ENCODE peak calls at places on chromosomes 13 and 19, in five cellular contexts. L is GM23248, Q is mesendoderm, O is mesenchymal stem cell, F is IMR-90. K is an unnamed sample. For H3K27me3, the result is how much of the 10 kb centered on the place peaks cover.

GRCh38 chr19:34661357-34661756 is 15.6 kb downstream of the SCGB2B2 start:
- DNase-seq in Q (no peak), L (no peak), O (no peak), F (no peak), K (no peak)

GRCh38 chr19:45164577-45165335 is 4.0 kb upstream of the NKPD1 start:
- DNase-seq in Q (peak), L (peak), O (peak), F (peak), K (peak)

GRCh38 chr19:39514840-39515550 is at the start of gene SELENOV:
- DNase-seq in L (no peak), O (no peak), F (no peak), Q (peak), K (no peak)

GRCh38 chr13:30824651-30825050 is 81.4 kb upstream of the MEDAG start:
- DNase-seq in Q (peak), O (no peak), L (no peak), F (no peak), K (no peak)

GRCh38 chr13:113742000-113742441 is 17.0 kb upstream of the TMEM255B start:
- DNase-seq in Q (peak), F (peak), L (peak), O (peak), K (no peak)

GRCh38 chr19:39918183-39918651 is 16.2 kb downstream of the FCGBP start:
- DNase-seq in L (no peak), O (no peak), F (no peak), Q (no peak), K (no peak)

GRCh38 chr13:113906566-113906965 is 42.7 kb upstream of the GAS6 start:
- DNase-seq in O (no peak), Q (no peak), L (peak), F (no peak), K (no peak)

GRCh38 chr19:39318071-39318470 is 2.6 kb downstream of the LRFN1 start:
- DNase-seq in F (no peak), Q (no peak), L (no peak), O (no peak), K (no peak)

GRCh38 chr13:25971499-25972145 is 80.2 kb downstream of the SHISA2 start:
- DNase-seq in O (no peak), Q (no peak), L (no peak), F (no peak), K (no peak)

GRCh38 chr13:76379341-76380105 is 506.7 kb downstream of the KCTD12 start:
- DNase-seq in F (no peak), Q (no peak), L (no peak), O (no peak), K (no peak)

GRCh38 chr19:17294051-17294891 is 9.0 kb downstream of the ABHD8 start:
- DNase-seq in Q (peak), F (no peak), L (peak), O (no peak), K (no peak)

GRCh38 chr19:50912102-50912599 is 956 bp upstream of the KLK4 start:
- DNase-seq in Q (no peak), O (no peak), F (no peak), L (no peak), K (no peak)
- H3K27me3 ChIP-seq in Q (under half), O (under half), F (under half), L (half or more), K (half or more)

GRCh38 chr19:33195711-33196347 is 1.7 kb downstream of the LRP3 start:
- DNase-seq in L (no peak), O (no peak), Q (no peak), F (no peak), K (no peak)
- H3K4me2 ChIP-seq in L (peak), O (no peak), Q (no peak), F (peak), K (peak)

DNA sequence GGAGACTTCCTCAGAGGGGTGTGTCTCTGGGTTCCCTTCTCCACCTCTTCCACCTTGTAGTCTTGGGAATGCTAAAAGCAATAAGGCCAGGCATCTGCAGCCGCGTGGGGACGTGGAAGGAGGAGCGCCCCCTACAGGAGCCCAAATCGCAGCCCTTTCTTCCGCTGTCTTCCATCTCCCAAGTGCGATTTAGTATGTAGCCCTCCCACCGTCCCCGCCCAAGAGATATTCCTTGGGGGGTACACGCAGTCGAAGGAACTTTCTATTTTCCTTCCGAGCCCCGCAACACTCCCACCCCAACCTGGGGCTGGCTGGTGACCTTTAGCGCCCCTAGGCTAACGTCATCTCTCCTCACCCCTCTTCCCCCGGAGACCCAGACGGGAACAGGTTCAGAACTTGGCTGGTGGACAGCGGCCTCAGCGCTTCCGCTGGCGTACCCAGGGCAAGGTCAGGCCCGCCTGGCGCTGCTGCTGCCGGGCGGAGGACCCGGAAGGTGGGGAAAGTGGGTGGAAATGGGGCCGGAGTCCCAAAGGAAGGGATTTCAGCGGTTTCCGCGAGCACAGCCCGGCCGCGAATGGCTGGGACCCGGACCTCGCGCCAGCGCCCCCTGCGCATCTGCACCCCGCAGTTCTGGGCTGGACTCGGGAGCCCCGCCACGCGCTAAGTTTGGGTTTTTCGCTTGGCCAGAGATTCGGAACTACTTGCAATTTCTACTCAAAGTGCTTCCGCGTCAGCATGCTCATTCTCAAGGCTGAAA is 2.1 kb upstream of the PCDH8 start:
- DNase-seq in F (peak), O (peak), L (peak), Q (peak), K (no peak)
- H3K27me3 ChIP-seq in F (under half), O (half or more), L (under half), Q (under half), K (half or more)

DNA sequence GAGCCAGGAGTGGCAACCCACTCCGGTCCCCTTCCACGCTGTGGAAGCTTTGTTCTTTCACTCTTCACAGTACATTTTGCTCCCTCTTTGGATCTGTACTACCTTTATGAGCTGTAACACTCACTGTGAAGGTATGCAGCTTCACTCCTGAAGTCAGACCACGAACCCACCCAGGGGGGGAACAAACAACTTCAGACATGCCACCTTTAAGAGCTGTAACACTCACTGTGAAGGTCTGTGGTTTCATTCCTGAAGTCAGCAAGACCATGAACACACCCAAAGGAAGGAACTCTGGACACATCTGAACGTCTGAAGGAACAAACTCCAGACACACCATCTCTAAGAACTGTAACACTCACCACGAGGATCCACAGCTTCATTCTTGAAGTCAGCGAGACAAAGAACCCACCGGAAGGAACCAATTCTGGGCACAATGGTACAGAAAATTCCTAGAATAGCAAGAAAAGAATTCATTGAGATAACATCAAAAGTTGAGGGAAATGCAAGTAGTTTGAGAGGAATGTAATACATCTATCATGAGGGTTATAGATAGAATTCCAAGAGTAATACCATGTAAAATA is 1796.6 kb upstream of the MIR17HG start:
- DNase-seq in O (no peak), Q (peak), L (no peak), F (no peak), K (peak)
- H3K4me2 ChIP-seq in O (no peak), Q (no peak), L (no peak), F (no peak), K (peak)

K was measured in keratinocyte.